ENCODE peak calls at places on chromosomes 11 and 22, in four cellular contexts. S is HepG2, B is HEK293T, F is K562. T is an unnamed sample.

GRCh38 chr11:34311126-34311525 is 46.7 kb downstream of the ABTB2 start:
- DNase-seq in S (no peak), B (no peak), F (no peak), T (no peak)

GRCh38 chr11:63814383-63814736 is 1.1 kb downstream of the SPINDOC start:
- DNase-seq in S (no peak), B (no peak), F (peak), T (no peak)

GRCh38 chr11:61961570-61962212 is 5.7 kb downstream of the FTH1 start:
- DNase-seq in S (peak), B (peak), F (peak), T (no peak)

GRCh38 chr11:35723493-35724284 is 61.1 kb downstream of the TRIM44 start:
- DNase-seq in S (no peak), B (no peak), F (no peak), T (no peak)

GRCh38 chr22:28544431-28544868 is 135.2 kb downstream of the TTC28 start:
- DNase-seq in S (no peak), B (no peak), F (peak), T (no peak)

GRCh38 chr11:44842219-44842618 is 108.5 kb downstream of the TP53I11 start:
- DNase-seq in S (no peak), B (no peak), F (no peak), T (no peak)

GRCh38 chr11:133082851-133083488 is 449.3 kb downstream of the OPCML start:
- DNase-seq in S (peak), B (peak), F (peak), T (peak)

GRCh38 chr11:133966924-133967598 is 10.3 kb upstream of the IGSF9B start:
- DNase-seq in S (no peak), B (no peak), F (peak), T (peak)

GRCh38 chr11:65132988-65133700 is 1.2 kb downstream of the SYVN1 start:
- DNase-seq in S (peak), B (peak), F (peak), T (peak)

GRCh38 chr11:69443968-69444364 is 37.5 kb upstream of the LINC01488 start:
- DNase-seq in S (no peak), B (no peak), F (peak), T (no peak)

GRCh38 chr11:71449596-71449995 is 1.4 kb upstream of the DHCR7 start:
- DNase-seq in S (no peak), B (no peak), F (peak), T (no peak)

GRCh38 chr11:103406357-103406756 is 297.1 kb downstream of the DYNC2H1 start:
- DNase-seq in S (no peak), B (no peak), F (no peak), T (no peak)

GRCh38 chr11:30113326-30113873 is 96.6 kb upstream of the KCNA4 start:
- DNase-seq in S (no peak), B (no peak), F (no peak), T (no peak)

GRCh38 chr11:122399375-122399774 is 256.1 kb upstream of the UBASH3B start:
- DNase-seq in S (no peak), B (no peak), F (no peak), T (no peak)

GRCh38 chr11:122421684-122422083 is 233.8 kb upstream of the UBASH3B start:
- DNase-seq in S (no peak), B (no peak), F (no peak), T (no peak)

GRCh38 chr22:31659246-31659645 is 2.8 kb downstream of the PISD start:
- DNase-seq in S (no peak), B (no peak), F (no peak), T (no peak)

GRCh38 chr22:19870153-19871022 is 15.7 kb upstream of the GNB1L start:
- DNase-seq in S (peak), B (no peak), F (no peak), T (no peak)

GRCh38 chr11:84140386-84141169 is 854.4 kb upstream of the CCDC90B start:
- DNase-seq in S (no peak), B (no peak), F (no peak), T (no peak)

GRCh38 chr11:126608626-126609010 is 253.1 kb downstream of the ST3GAL4 start:
- DNase-seq in S (no peak), B (no peak), F (no peak), T (no peak)

GRCh38 chr11:60130496-60130895 is 42.0 kb downstream of the MS4A2 start:
- DNase-seq in S (peak), B (peak), F (peak), T (peak)

GRCh38 chr11:134488913-134489312 is 76.9 kb upstream of the B3GAT1 start:
- DNase-seq in S (no peak), B (no peak), F (no peak), T (no peak)

GRCh38 chr22:50498322-50498861 is 9.1 kb downstream of the LMF2 start:
- DNase-seq in S (peak), B (peak), F (peak), T (peak)

GRCh38 chr22:48919851-48920589 is 907.7 kb downstream of the BRD1 start:
- DNase-seq in S (no peak), B (no peak), F (no peak), T (no peak)

GRCh38 chr11:84264066-84264465 is 977.9 kb upstream of the CCDC90B start:
- DNase-seq in S (no peak), B (no peak), F (no peak), T (no peak)

GRCh38 chr11:96155627-96156378 is 187.2 kb downstream of the MAML2 start:
- DNase-seq in S (peak), B (peak), F (peak), T (peak)

GRCh38 chr11:14855890-14856289 is 36.1 kb downstream of the CYP2R1 start:
- DNase-seq in S (no peak), B (no peak), F (peak), T (no peak)

GRCh38 chr11:102197759-102198158 is 87.5 kb downstream of the YAP1 start:
- DNase-seq in S (peak), B (no peak), F (no peak), T (peak)

GRCh38 chr22:43230983-43231723 is 44.2 kb upstream of the TTLL12 start:
- DNase-seq in S (peak), B (peak), F (peak), T (peak)

GRCh38 chr22:47629273-47629711 is 866.8 kb downstream of the TBC1D22A start:
- DNase-seq in S (no peak), B (no peak), F (no peak), T (no peak)

GRCh38 chr11:115674176-115674575 is 170.0 kb upstream of the CADM1 start:
- DNase-seq in S (no peak), B (no peak), F (no peak), T (no peak)

GRCh38 chr11:114075891-114076441 is 16.5 kb downstream of the ZBTB16 start:
- DNase-seq in S (peak), B (peak), F (peak), T (peak)

GRCh38 chr11:108973402-108974119 is 308.7 kb downstream of the DDX10 start:
- DNase-seq in S (no peak), B (no peak), F (no peak), T (no peak)

GRCh38 chr11:123430736-123431356 is 777 bp downstream of the GRAMD1B start:
- DNase-seq in S (no peak), B (peak), F (no peak), T (peak)

GRCh38 chr22:29346659-29347058 is 31.2 kb upstream of the RASL10A start:
- DNase-seq in S (no peak), B (no peak), F (no peak), T (no peak)

GRCh38 chr11:12539570-12539969 is 134.7 kb upstream of the TEAD1 start:
- DNase-seq in S (no peak), B (no peak), F (no peak), T (no peak)
- TF ChIP-seq ELF4 in S (no peak), B (no peak), F (no peak), T (no peak)

DNA sequence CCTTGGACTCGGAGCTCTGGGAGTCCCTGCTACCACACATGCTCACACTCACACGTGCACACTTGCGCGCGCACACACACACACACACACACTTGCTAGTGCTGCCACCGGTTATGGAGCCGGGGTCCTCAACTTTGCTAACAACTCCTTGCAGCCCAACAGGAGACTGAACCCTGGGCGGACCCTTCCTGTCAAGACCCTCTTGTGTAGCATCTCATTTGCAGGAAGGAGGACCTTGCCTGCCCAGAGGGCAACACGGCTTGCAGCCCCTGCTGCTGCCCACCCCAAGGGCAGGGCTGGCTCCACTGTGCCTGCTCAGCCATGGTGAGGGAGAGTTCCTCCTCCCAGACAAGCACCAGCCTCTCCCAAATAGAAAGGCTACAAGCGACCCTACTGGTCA is 107.5 kb downstream of the WNT7B start:
- DNase-seq in S (no peak), B (no peak), F (no peak), T (no peak)
- TF ChIP-seq ELF4 in S (no peak), B (no peak), F (no peak), T (no peak)

GRCh38 chr22:26884921-26885320 is 227.5 kb downstream of the MIAT start:
- DNase-seq in S (no peak), B (no peak), F (no peak), T (no peak)
- TF ChIP-seq ELF4 in S (no peak), B (no peak), F (no peak), T (no peak)

DNA sequence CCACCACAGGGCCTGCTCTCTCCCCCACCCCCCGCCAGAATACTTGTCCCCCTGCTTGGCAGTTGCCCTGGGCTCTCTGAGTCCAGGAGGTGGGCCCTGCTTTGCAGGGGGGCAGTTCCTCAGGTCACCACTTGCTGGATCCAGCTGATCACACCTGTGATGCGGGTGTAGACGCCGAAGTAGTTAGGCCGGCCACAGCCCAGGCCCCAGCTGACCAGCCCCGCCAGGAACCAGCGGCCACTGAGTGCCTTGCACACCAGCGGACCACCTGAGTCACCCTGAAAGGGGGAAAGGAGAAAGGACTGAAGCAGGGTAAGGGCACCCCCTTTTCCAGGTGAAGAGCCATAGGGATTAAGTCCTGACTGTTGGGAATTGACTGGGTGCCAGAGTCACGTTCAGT is 14.4 kb downstream of the KCTD17 start:
- DNase-seq in S (no peak), B (no peak), F (no peak), T (no peak)
- TF ChIP-seq ELF4 in S (no peak), B (no peak), F (no peak), T (no peak)

DNA sequence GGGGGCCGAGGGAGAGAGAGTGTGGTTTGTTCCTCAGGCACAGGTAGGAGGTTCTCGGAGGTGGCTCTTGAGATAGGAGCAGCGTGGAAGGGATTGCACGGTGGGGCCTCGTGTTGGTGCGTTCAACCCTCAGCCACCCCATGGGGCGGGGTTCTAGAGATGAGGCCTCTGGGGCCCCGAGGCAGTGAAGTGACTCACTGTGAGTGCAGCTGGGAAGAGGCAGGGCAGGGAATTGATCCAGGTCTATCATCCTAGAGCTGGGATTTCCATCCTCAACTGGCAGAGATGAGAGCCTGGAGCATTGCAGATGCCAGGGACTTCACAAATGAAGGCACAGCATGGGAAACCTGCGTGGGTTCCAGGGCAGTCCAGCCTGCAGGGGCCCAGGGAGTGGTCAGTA is 5.2 kb upstream of the SMARCB1 start:
- DNase-seq in S (no peak), B (no peak), F (no peak), T (no peak)
- TF ChIP-seq ELF4 in S (no peak), B (no peak), F (no peak), T (no peak)

GRCh38 chr22:37222440-37222971 is 10.2 kb upstream of the SSTR3 start:
- DNase-seq in S (no peak), B (no peak), F (no peak), T (no peak)
- TF ChIP-seq ELF4 in S (no peak), B (no peak), F (no peak), T (no peak)

GRCh38 chr11:2927851-2928604 is 1.2 kb downstream of the PHLDA2 start:
- DNase-seq in S (no peak), B (no peak), F (peak), T (no peak)
- TF ChIP-seq ELF4 in S (no peak), B (no peak), F (no peak), T (no peak)

GRCh38 chr11:117332843-117333242 is 5.2 kb downstream of the CEP164 start:
- DNase-seq in S (no peak), B (no peak), F (no peak), T (no peak)

GRCh38 chr11:117327567-117328413 is at the start of gene CEP164:
- DNase-seq in S (peak), B (peak), F (peak), T (peak)

GRCh38 chr11:117333921-117334320 is 6.3 kb downstream of the CEP164 start:
- DNase-seq in S (no peak), B (no peak), F (no peak), T (no peak)

DNA sequence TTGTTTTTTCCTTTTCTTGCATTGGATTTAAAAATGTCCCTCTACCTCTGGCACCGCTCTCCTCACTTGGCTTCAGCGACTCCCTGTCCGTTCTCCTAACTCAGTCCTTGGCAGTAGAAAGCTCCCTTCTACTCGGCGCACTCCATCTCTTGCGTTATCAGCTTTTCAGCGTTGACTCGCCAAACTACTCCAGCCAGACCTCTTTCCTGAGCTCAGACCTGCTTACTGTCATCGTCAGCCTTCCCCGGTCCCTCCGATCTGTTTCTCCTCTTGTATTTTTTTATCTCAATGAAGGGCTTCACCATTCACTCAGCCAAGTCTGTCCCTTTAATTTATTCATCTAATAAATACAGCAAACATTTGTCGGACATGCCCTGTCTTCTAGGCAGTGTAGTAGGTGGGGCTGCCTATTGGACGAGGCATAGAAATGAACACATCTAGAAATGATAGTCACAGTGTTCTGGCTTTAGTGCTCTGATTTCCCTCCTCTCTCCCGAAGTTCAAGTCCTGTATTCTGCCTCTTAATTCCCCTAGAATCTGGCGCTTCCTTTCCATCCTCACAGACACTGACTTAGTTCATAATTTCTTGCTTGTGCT is 858 bp downstream of the CEP164 start:
- DNase-seq in S (no peak), B (peak), F (peak), T (no peak)
- TF ChIP-seq ELF4 in S (no peak), B (no peak), F (no peak), T (no peak)

GRCh38 chr22:24147666-24148065 is 33.6 kb upstream of the SUSD2 start:
- DNase-seq in S (no peak), B (no peak), F (no peak), T (no peak)
- TF ChIP-seq ELF4 in S (no peak), B (no peak), F (no peak), T (no peak)

T was measured in WTC11.